ENCODE peak calls at places on chromosome 9, in five cellular contexts. One of them, this sample, is unnamed. For H3K4me1, the result is how much of the 10 kb centered on the place peaks cover.

GRCh38 chr9:134486127-134486995 is 155.2 kb upstream of the COL5A1 start:
- DNase-seq in thoracic aorta: no peak
- DNase-seq in upper lobe of right lung: peak
- DNase-seq in ascending aorta: no peak
- DNase-seq in OCI-LY7: no peak
- DNase-seq in this sample: peak

GRCh38 chr9:132575005-132575609 is 7.3 kb upstream of the BARHL1 start:
- DNase-seq in ascending aorta: no peak
- DNase-seq in OCI-LY7: peak
- DNase-seq in thoracic aorta: no peak
- DNase-seq in upper lobe of right lung: peak
- DNase-seq in this sample: no peak

GRCh38 chr9:72441296-72442211 is 76.5 kb upstream of the ZFAND5 start:
- DNase-seq in thoracic aorta: no peak
- DNase-seq in OCI-LY7: no peak
- DNase-seq in ascending aorta: no peak
- DNase-seq in upper lobe of right lung: no peak
- DNase-seq in this sample: no peak

GRCh38 chr9:133236291-133237071 is 27.4 kb upstream of the OBP2B start:
- DNase-seq in OCI-LY7: no peak
- DNase-seq in ascending aorta: no peak
- DNase-seq in thoracic aorta: no peak
- DNase-seq in upper lobe of right lung: no peak
- DNase-seq in this sample: peak

GRCh38 chr9:103483471-103484096 is 488.5 kb downstream of the CYLC2 start:
- DNase-seq in OCI-LY7: no peak
- DNase-seq in upper lobe of right lung: no peak
- DNase-seq in thoracic aorta: no peak
- DNase-seq in ascending aorta: no peak
- DNase-seq in this sample: no peak

GRCh38 chr9:120161801-120162200 is 418.2 kb downstream of the CDK5RAP2 start:
- DNase-seq in thoracic aorta: no peak
- DNase-seq in OCI-LY7: no peak
- DNase-seq in upper lobe of right lung: no peak
- DNase-seq in ascending aorta: no peak
- DNase-seq in this sample: no peak

GRCh38 chr9:36492849-36493248 is 79.8 kb upstream of the MELK start:
- DNase-seq in ascending aorta: no peak
- DNase-seq in OCI-LY7: no peak
- DNase-seq in thoracic aorta: no peak
- DNase-seq in upper lobe of right lung: no peak
- DNase-seq in this sample: no peak

GRCh38 chr9:6955251-6955921 is 197.6 kb downstream of the KDM4C start:
- DNase-seq in ascending aorta: no peak
- DNase-seq in thoracic aorta: no peak
- DNase-seq in upper lobe of right lung: no peak
- DNase-seq in OCI-LY7: peak
- DNase-seq in this sample: no peak

GRCh38 chr9:99425124-99425523 is 203.0 kb downstream of the SEC61B start:
- DNase-seq in OCI-LY7: no peak
- DNase-seq in ascending aorta: no peak
- DNase-seq in upper lobe of right lung: no peak
- DNase-seq in thoracic aorta: no peak
- DNase-seq in this sample: no peak

GRCh38 chr9:133717113-133718031 is 20.8 kb downstream of the SARDH start:
- DNase-seq in ascending aorta: no peak
- DNase-seq in OCI-LY7: no peak
- DNase-seq in thoracic aorta: no peak
- DNase-seq in upper lobe of right lung: peak
- DNase-seq in this sample: peak

GRCh38 chr9:17219261-17219660 is 84.4 kb downstream of the CNTLN start:
- DNase-seq in ascending aorta: no peak
- DNase-seq in upper lobe of right lung: no peak
- DNase-seq in OCI-LY7: no peak
- DNase-seq in thoracic aorta: no peak
- DNase-seq in this sample: no peak

GRCh38 chr9:71383308-71383707 is 261.9 kb upstream of the TRPM3 start:
- DNase-seq in upper lobe of right lung: no peak
- DNase-seq in OCI-LY7: no peak
- DNase-seq in thoracic aorta: no peak
- DNase-seq in ascending aorta: no peak
- DNase-seq in this sample: no peak

GRCh38 chr9:21558627-21559401 is 76.7 kb upstream of the IFNE start:
- DNase-seq in ascending aorta: no peak
- DNase-seq in thoracic aorta: no peak
- DNase-seq in OCI-LY7: no peak
- DNase-seq in upper lobe of right lung: peak
- DNase-seq in this sample: no peak

GRCh38 chr9:35673132-35673997 is at the start of gene CA9:
- DNase-seq in upper lobe of right lung: no peak
- DNase-seq in OCI-LY7: no peak
- DNase-seq in ascending aorta: no peak
- DNase-seq in thoracic aorta: no peak
- DNase-seq in this sample: peak

GRCh38 chr9:83511051-83511450 is 27.1 kb downstream of the FRMD3 start:
- DNase-seq in thoracic aorta: no peak
- DNase-seq in upper lobe of right lung: no peak
- DNase-seq in OCI-LY7: no peak
- DNase-seq in ascending aorta: no peak
- DNase-seq in this sample: no peak
- H3K27ac ChIP-seq in thoracic aorta: no peak
- H3K27ac ChIP-seq in upper lobe of right lung: no peak
- H3K27ac ChIP-seq in OCI-LY7: no peak
- H3K27ac ChIP-seq in ascending aorta: no peak
- H3K27ac ChIP-seq in this sample: no peak

GRCh38 chr9:136089697-136090045 is 5.4 kb downstream of the NACC2 start:
- DNase-seq in OCI-LY7: peak
- DNase-seq in ascending aorta: no peak
- DNase-seq in thoracic aorta: no peak
- DNase-seq in upper lobe of right lung: no peak
- DNase-seq in this sample: no peak
- TF ChIP-seq CTCF in OCI-LY7: peak
- TF ChIP-seq CTCF in ascending aorta: peak
- TF ChIP-seq CTCF in thoracic aorta: peak
- TF ChIP-seq CTCF in upper lobe of right lung: peak
- TF ChIP-seq CTCF in this sample: peak

DNA sequence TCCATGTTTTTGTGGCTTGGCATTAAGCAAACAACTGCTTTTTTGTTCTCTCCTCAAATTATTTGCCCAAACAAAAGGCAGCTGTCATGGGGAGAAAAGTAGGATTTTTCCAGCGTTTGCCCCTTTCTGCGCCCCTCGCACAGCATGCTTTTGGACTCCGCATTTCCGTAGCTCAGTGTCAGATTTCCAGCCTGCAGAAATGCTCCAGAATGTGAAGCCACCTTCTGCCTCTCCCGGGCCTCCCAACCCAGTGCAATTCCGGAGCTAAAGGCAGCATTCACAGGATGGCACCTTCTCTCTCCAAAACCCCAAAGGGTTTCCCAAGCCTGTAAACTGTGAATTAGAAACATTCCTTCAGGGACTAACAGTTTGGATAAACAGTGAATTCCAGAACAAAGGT is 553.4 kb downstream of the CCDC171 start:
- DNase-seq in thoracic aorta: no peak
- DNase-seq in OCI-LY7: no peak
- DNase-seq in upper lobe of right lung: no peak
- DNase-seq in ascending aorta: no peak
- DNase-seq in this sample: no peak
- H3K4me1 ChIP-seq in thoracic aorta: under half
- H3K4me1 ChIP-seq in OCI-LY7: under half
- H3K4me1 ChIP-seq in upper lobe of right lung: under half
- H3K4me1 ChIP-seq in ascending aorta: under half
- H3K4me1 ChIP-seq in this sample: under half

GRCh38 chr9:19378647-19379046 is 1.4 kb downstream of the RPS6 start:
- DNase-seq in upper lobe of right lung: no peak
- DNase-seq in ascending aorta: no peak
- DNase-seq in OCI-LY7: no peak
- DNase-seq in thoracic aorta: no peak
- DNase-seq in this sample: no peak
- H3K27ac ChIP-seq in upper lobe of right lung: no peak
- H3K27ac ChIP-seq in ascending aorta: no peak
- H3K27ac ChIP-seq in OCI-LY7: peak
- H3K27ac ChIP-seq in thoracic aorta: peak
- H3K27ac ChIP-seq in this sample: peak

GRCh38 chr9:122016789-122017188 is 76.3 kb downstream of the TTLL11 start:
- DNase-seq in ascending aorta: no peak
- DNase-seq in OCI-LY7: peak
- DNase-seq in upper lobe of right lung: no peak
- DNase-seq in thoracic aorta: no peak
- DNase-seq in this sample: no peak
- TF ChIP-seq CTCF in ascending aorta: no peak
- TF ChIP-seq CTCF in OCI-LY7: peak
- TF ChIP-seq CTCF in upper lobe of right lung: peak
- TF ChIP-seq CTCF in thoracic aorta: peak
- TF ChIP-seq CTCF in this sample: no peak

GRCh38 chr9:124696101-124696500 is 75.0 kb downstream of the NR6A1 start:
- DNase-seq in OCI-LY7: no peak
- DNase-seq in upper lobe of right lung: no peak
- DNase-seq in ascending aorta: no peak
- DNase-seq in thoracic aorta: no peak
- DNase-seq in this sample: no peak
- H3K4me1 ChIP-seq in OCI-LY7: under half
- H3K4me1 ChIP-seq in upper lobe of right lung: under half
- H3K4me1 ChIP-seq in ascending aorta: under half
- H3K4me1 ChIP-seq in thoracic aorta: under half
- H3K4me1 ChIP-seq in this sample: under half

DNA sequence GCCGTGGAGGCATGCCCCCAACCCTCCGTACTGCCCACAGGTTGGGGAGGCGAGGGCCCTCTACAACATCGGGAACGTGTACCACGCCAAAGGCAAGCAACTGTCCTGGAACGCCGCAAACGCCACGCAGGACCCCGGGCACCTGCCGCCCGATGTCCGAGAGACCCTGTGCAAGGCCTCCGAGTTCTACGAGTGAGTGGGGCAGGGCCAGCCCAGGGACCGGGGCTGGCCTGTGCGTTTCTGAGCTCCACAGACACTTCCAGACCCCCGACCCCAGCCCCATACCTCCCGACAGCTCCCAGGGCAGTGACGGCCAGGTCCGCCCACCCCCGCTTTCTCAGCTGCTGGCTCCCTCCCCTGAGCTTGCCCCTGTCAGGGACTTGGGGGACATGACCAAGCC is 9.5 kb downstream of the GPSM1 start:
- DNase-seq in OCI-LY7: no peak
- DNase-seq in upper lobe of right lung: no peak
- DNase-seq in thoracic aorta: no peak
- DNase-seq in ascending aorta: no peak
- DNase-seq in this sample: no peak
- H3K27ac ChIP-seq in OCI-LY7: no peak
- H3K27ac ChIP-seq in upper lobe of right lung: no peak
- H3K27ac ChIP-seq in thoracic aorta: no peak
- H3K27ac ChIP-seq in ascending aorta: no peak
- H3K27ac ChIP-seq in this sample: no peak

GRCh38 chr9:126799051-126799450 is 5.8 kb upstream of the ZBTB43 start:
- DNase-seq in thoracic aorta: no peak
- DNase-seq in upper lobe of right lung: peak
- DNase-seq in ascending aorta: no peak
- DNase-seq in OCI-LY7: no peak
- DNase-seq in this sample: no peak
- TF ChIP-seq CTCF in thoracic aorta: no peak
- TF ChIP-seq CTCF in upper lobe of right lung: no peak
- TF ChIP-seq CTCF in ascending aorta: no peak
- TF ChIP-seq CTCF in OCI-LY7: no peak
- TF ChIP-seq CTCF in this sample: no peak